ENCODE peak calls at places on chromosome 19, in eight cellular contexts. L is lower lobe of right lung; G is activated CD4-positive, alpha-beta T cell treated with anti-CD3 and anti-CD28 coated beads for 24 hours; S is posterior cingulate gyrus; M is T1000; R is NCI-H1436; E is anterior cingulate cortex; Y is cardiac muscle cell. T is an unnamed sample.
A peak's percentile ranks its signal among the peaks of the same experiment; 100 is the strongest.

GRCh38 chr19:18419699-18420460 is 682 bp downstream of the SSBP4 start:
- DNase-seq in R (peak; percentile 20), Y (no peak), E (no peak), S (no peak), G (no peak), L (peak; percentile 66), M (no peak), T (peak; percentile 81)

GRCh38 chr19:31500921-31501320 is 151.7 kb upstream of the TSHZ3 start:
- DNase-seq in R (no peak), E (no peak), Y (no peak), M (no peak), S (no peak), G (no peak), L (no peak), T (no peak)

GRCh38 chr19:17049711-17050280 is 23.2 kb upstream of the CPAMD8 start:
- DNase-seq in R (no peak), S (no peak), E (no peak), Y (no peak), M (no peak), G (no peak), L (no peak), T (no peak)

GRCh38 chr19:49746206-49746958 is 16.7 kb downstream of the TSKS start:
- DNase-seq in S (peak; percentile 85), Y (no peak), E (no peak), R (peak; percentile 49), G (peak; percentile 24), L (peak; percentile 70), M (peak; percentile 89), T (no peak)

GRCh38 chr19:42143341-42144234 is 11.3 kb upstream of the POU2F2 start:
- DNase-seq in S (no peak), E (no peak), L (no peak), M (no peak), R (no peak), Y (peak; percentile 85), G (no peak), T (no peak)

GRCh38 chr19:54207908-54208783 is 7.5 kb downstream of the RPS9 start:
- DNase-seq in L (peak; percentile 88), Y (no peak), R (no peak), G (no peak), E (no peak), M (no peak), S (peak; percentile 76), T (no peak)

GRCh38 chr19:18967358-18968146 is 26.5 kb upstream of the HOMER3 start:
- DNase-seq in M (peak; percentile 40), L (peak; percentile 74), E (no peak), R (no peak), Y (no peak), S (no peak), G (no peak), T (no peak)

GRCh38 chr19:34154401-34154800 is 17.9 kb upstream of the LSM14A start:
- DNase-seq in Y (no peak), E (no peak), S (no peak), R (no peak), L (no peak), G (no peak), M (no peak), T (no peak)

GRCh38 chr19:40512473-40513344 is 45.9 kb downstream of the SPTBN4 start:
- DNase-seq in Y (peak; percentile 70), M (no peak), S (no peak), R (no peak), E (no peak), L (no peak), G (no peak), T (no peak)

GRCh38 chr19:16449330-16449961 is 22.3 kb downstream of the EPS15L1 start:
- DNase-seq in S (no peak), Y (no peak), R (no peak), G (no peak), E (no peak), L (no peak), M (no peak), T (peak; percentile 75)

GRCh38 chr19:29098863-29099481 is 114.0 kb downstream of the UQCRFS1 start:
- DNase-seq in S (peak; percentile 90), E (no peak), M (no peak), R (no peak), G (no peak), Y (no peak), L (peak; percentile 59), T (no peak)

GRCh38 chr19:1626417-1627010 is 21.3 kb upstream of the UQCR11 start:
- DNase-seq in Y (no peak), M (no peak), S (no peak), L (no peak), R (no peak), E (no peak), G (no peak), T (no peak)